ENCODE peak calls at places on chromosomes 7 and 10, in eight cellular contexts. One of them, this sample, is unnamed.

GRCh38 chr10:73950155-73950554 is 39.2 kb downstream of the PLAU start:
- DNase-seq in T-helper 1 cell: no peak
- DNase-seq in ACHN: no peak
- DNase-seq in mammary epithelial cell: no peak
- DNase-seq in brain microvascular endothelial cell: no peak
- DNase-seq in Panc1: no peak
- DNase-seq in activated naive CD4-positive, alpha-beta T cell: no peak
- DNase-seq in A549: no peak
- DNase-seq in this sample: no peak

GRCh38 chr7:155798673-155799439 is 13.4 kb downstream of the SHH start:
- DNase-seq in T-helper 1 cell: no peak
- DNase-seq in ACHN: no peak
- DNase-seq in mammary epithelial cell: no peak
- DNase-seq in brain microvascular endothelial cell: no peak
- DNase-seq in Panc1: no peak
- DNase-seq in activated naive CD4-positive, alpha-beta T cell: no peak
- DNase-seq in A549: no peak
- DNase-seq in this sample: no peak

GRCh38 chr7:29468196-29468595 is 95.4 kb upstream of the PRR15 start:
- DNase-seq in T-helper 1 cell: no peak
- DNase-seq in ACHN: no peak
- DNase-seq in mammary epithelial cell: no peak
- DNase-seq in brain microvascular endothelial cell: no peak
- DNase-seq in Panc1: no peak
- DNase-seq in activated naive CD4-positive, alpha-beta T cell: no peak
- DNase-seq in A549: no peak
- DNase-seq in this sample: no peak

GRCh38 chr7:43234968-43235367 is 122.5 kb downstream of the HECW1 start:
- DNase-seq in T-helper 1 cell: no peak
- DNase-seq in ACHN: no peak
- DNase-seq in mammary epithelial cell: peak
- DNase-seq in brain microvascular endothelial cell: no peak
- DNase-seq in Panc1: no peak
- DNase-seq in activated naive CD4-positive, alpha-beta T cell: no peak
- DNase-seq in A549: no peak
- DNase-seq in this sample: no peak

GRCh38 chr7:19097165-19097885 is 20.1 kb downstream of the TWIST1 start:
- DNase-seq in T-helper 1 cell: no peak
- DNase-seq in ACHN: no peak
- DNase-seq in mammary epithelial cell: no peak
- DNase-seq in brain microvascular endothelial cell: no peak
- DNase-seq in Panc1: no peak
- DNase-seq in activated naive CD4-positive, alpha-beta T cell: no peak
- DNase-seq in A549: no peak
- DNase-seq in this sample: no peak

GRCh38 chr10:110918633-110919348 is at the start of gene BBIP1:
- DNase-seq in T-helper 1 cell: peak
- DNase-seq in ACHN: peak
- DNase-seq in mammary epithelial cell: peak
- DNase-seq in brain microvascular endothelial cell: peak
- DNase-seq in Panc1: peak
- DNase-seq in activated naive CD4-positive, alpha-beta T cell: peak
- DNase-seq in A549: peak
- DNase-seq in this sample: peak

GRCh38 chr10:49598986-49599385 is 11.1 kb upstream of the SLC18A3 start:
- DNase-seq in T-helper 1 cell: no peak
- DNase-seq in ACHN: no peak
- DNase-seq in mammary epithelial cell: no peak
- DNase-seq in brain microvascular endothelial cell: peak
- DNase-seq in Panc1: no peak
- DNase-seq in activated naive CD4-positive, alpha-beta T cell: no peak
- DNase-seq in A549: no peak
- DNase-seq in this sample: no peak

GRCh38 chr10:78700413-78700812 is 368.4 kb upstream of the ZMIZ1 start:
- DNase-seq in T-helper 1 cell: no peak
- DNase-seq in ACHN: no peak
- DNase-seq in mammary epithelial cell: no peak
- DNase-seq in brain microvascular endothelial cell: no peak
- DNase-seq in Panc1: no peak
- DNase-seq in activated naive CD4-positive, alpha-beta T cell: no peak
- DNase-seq in A549: peak
- DNase-seq in this sample: peak

GRCh38 chr7:54964136-54964535 is 54.7 kb upstream of the EGFR start:
- DNase-seq in T-helper 1 cell: no peak
- DNase-seq in ACHN: no peak
- DNase-seq in mammary epithelial cell: peak
- DNase-seq in brain microvascular endothelial cell: no peak
- DNase-seq in Panc1: no peak
- DNase-seq in activated naive CD4-positive, alpha-beta T cell: no peak
- DNase-seq in A549: no peak
- DNase-seq in this sample: no peak

GRCh38 chr7:122764020-122764419 is 61.3 kb upstream of the RNF148 start:
- DNase-seq in T-helper 1 cell: no peak
- DNase-seq in ACHN: no peak
- DNase-seq in mammary epithelial cell: no peak
- DNase-seq in brain microvascular endothelial cell: peak
- DNase-seq in Panc1: no peak
- DNase-seq in activated naive CD4-positive, alpha-beta T cell: no peak
- DNase-seq in A549: no peak
- DNase-seq in this sample: peak

GRCh38 chr10:99540673-99541531 is 8.2 kb downstream of the NKX2-3 start:
- DNase-seq in T-helper 1 cell: no peak
- DNase-seq in ACHN: peak
- DNase-seq in mammary epithelial cell: peak
- DNase-seq in brain microvascular endothelial cell: no peak
- DNase-seq in Panc1: no peak
- DNase-seq in activated naive CD4-positive, alpha-beta T cell: no peak
- DNase-seq in A549: no peak
- DNase-seq in this sample: no peak

GRCh38 chr10:26939957-26940354 is 79.2 kb upstream of the ABI1 start:
- DNase-seq in T-helper 1 cell: no peak
- DNase-seq in ACHN: no peak
- DNase-seq in mammary epithelial cell: no peak
- DNase-seq in brain microvascular endothelial cell: no peak
- DNase-seq in Panc1: no peak
- DNase-seq in activated naive CD4-positive, alpha-beta T cell: no peak
- DNase-seq in A549: no peak
- DNase-seq in this sample: no peak

GRCh38 chr10:126935263-126935946 is 30.2 kb downstream of the DOCK1 start:
- DNase-seq in T-helper 1 cell: no peak
- DNase-seq in ACHN: no peak
- DNase-seq in mammary epithelial cell: peak
- DNase-seq in brain microvascular endothelial cell: peak
- DNase-seq in Panc1: no peak
- DNase-seq in activated naive CD4-positive, alpha-beta T cell: no peak
- DNase-seq in A549: no peak
- DNase-seq in this sample: peak

GRCh38 chr10:35552622-35553342 is 52.4 kb upstream of the GJD4 start:
- DNase-seq in T-helper 1 cell: no peak
- DNase-seq in ACHN: peak
- DNase-seq in mammary epithelial cell: peak
- DNase-seq in brain microvascular endothelial cell: no peak
- DNase-seq in Panc1: no peak
- DNase-seq in activated naive CD4-positive, alpha-beta T cell: no peak
- DNase-seq in A549: no peak
- DNase-seq in this sample: peak

GRCh38 chr7:81433196-81433595 is 336.7 kb downstream of the HGF start:
- DNase-seq in T-helper 1 cell: no peak
- DNase-seq in ACHN: no peak
- DNase-seq in mammary epithelial cell: no peak
- DNase-seq in brain microvascular endothelial cell: no peak
- DNase-seq in Panc1: no peak
- DNase-seq in activated naive CD4-positive, alpha-beta T cell: no peak
- DNase-seq in A549: no peak
- DNase-seq in this sample: no peak

GRCh38 chr7:43735403-43735801 is 6.1 kb upstream of the COA1 start:
- DNase-seq in T-helper 1 cell: no peak
- DNase-seq in ACHN: no peak
- DNase-seq in mammary epithelial cell: no peak
- DNase-seq in brain microvascular endothelial cell: no peak
- DNase-seq in Panc1: no peak
- DNase-seq in activated naive CD4-positive, alpha-beta T cell: no peak
- DNase-seq in A549: no peak
- DNase-seq in this sample: no peak

GRCh38 chr7:907158-907980 is 31.0 kb downstream of the GET4 start:
- DNase-seq in T-helper 1 cell: no peak
- DNase-seq in ACHN: no peak
- DNase-seq in mammary epithelial cell: no peak
- DNase-seq in brain microvascular endothelial cell: no peak
- DNase-seq in Panc1: no peak
- DNase-seq in activated naive CD4-positive, alpha-beta T cell: no peak
- DNase-seq in A549: peak
- DNase-seq in this sample: no peak

GRCh38 chr10:11295492-11295891 is 277.8 kb downstream of the CELF2 start:
- DNase-seq in T-helper 1 cell: no peak
- DNase-seq in ACHN: no peak
- DNase-seq in mammary epithelial cell: no peak
- DNase-seq in brain microvascular endothelial cell: no peak
- DNase-seq in Panc1: no peak
- DNase-seq in activated naive CD4-positive, alpha-beta T cell: no peak
- DNase-seq in A549: no peak
- DNase-seq in this sample: no peak

GRCh38 chr7:29342761-29343160 is 148.2 kb downstream of the CHN2 start:
- DNase-seq in T-helper 1 cell: no peak
- DNase-seq in ACHN: no peak
- DNase-seq in mammary epithelial cell: peak
- DNase-seq in brain microvascular endothelial cell: no peak
- DNase-seq in Panc1: no peak
- DNase-seq in activated naive CD4-positive, alpha-beta T cell: no peak
- DNase-seq in A549: no peak
- DNase-seq in this sample: no peak

GRCh38 chr7:101420436-101420835 is 57.8 kb downstream of the COL26A1 start:
- DNase-seq in T-helper 1 cell: no peak
- DNase-seq in ACHN: no peak
- DNase-seq in mammary epithelial cell: no peak
- DNase-seq in brain microvascular endothelial cell: no peak
- DNase-seq in Panc1: no peak
- DNase-seq in activated naive CD4-positive, alpha-beta T cell: no peak
- DNase-seq in A549: peak
- DNase-seq in this sample: no peak

GRCh38 chr7:105016083-105017075 is 2.4 kb downstream of the KMT2E start:
- DNase-seq in T-helper 1 cell: no peak
- DNase-seq in ACHN: peak
- DNase-seq in mammary epithelial cell: no peak
- DNase-seq in brain microvascular endothelial cell: no peak
- DNase-seq in Panc1: no peak
- DNase-seq in activated naive CD4-positive, alpha-beta T cell: no peak
- DNase-seq in A549: no peak
- DNase-seq in this sample: no peak

GRCh38 chr7:631291-631711 is 95.2 kb upstream of the DNAAF5 start:
- DNase-seq in T-helper 1 cell: no peak
- DNase-seq in ACHN: no peak
- DNase-seq in mammary epithelial cell: no peak
- DNase-seq in brain microvascular endothelial cell: no peak
- DNase-seq in Panc1: no peak
- DNase-seq in activated naive CD4-positive, alpha-beta T cell: no peak
- DNase-seq in A549: no peak
- DNase-seq in this sample: no peak

GRCh38 chr10:102067091-102067916 is 2.2 kb downstream of the HPS6 start:
- DNase-seq in T-helper 1 cell: no peak
- DNase-seq in ACHN: no peak
- DNase-seq in mammary epithelial cell: no peak
- DNase-seq in brain microvascular endothelial cell: no peak
- DNase-seq in Panc1: no peak
- DNase-seq in activated naive CD4-positive, alpha-beta T cell: no peak
- DNase-seq in A549: no peak
- DNase-seq in this sample: no peak

GRCh38 chr7:69067397-69067796 is 530.9 kb upstream of the AUTS2 start:
- DNase-seq in T-helper 1 cell: no peak
- DNase-seq in ACHN: peak
- DNase-seq in mammary epithelial cell: no peak
- DNase-seq in brain microvascular endothelial cell: no peak
- DNase-seq in Panc1: no peak
- DNase-seq in activated naive CD4-positive, alpha-beta T cell: no peak
- DNase-seq in A549: peak
- DNase-seq in this sample: no peak

GRCh38 chr10:58775960-58776574 is 263.4 kb downstream of the BICC1 start:
- DNase-seq in T-helper 1 cell: no peak
- DNase-seq in ACHN: peak
- DNase-seq in mammary epithelial cell: peak
- DNase-seq in brain microvascular endothelial cell: peak
- DNase-seq in Panc1: no peak
- DNase-seq in activated naive CD4-positive, alpha-beta T cell: no peak
- DNase-seq in A549: peak
- DNase-seq in this sample: no peak

GRCh38 chr10:19719320-19719719 is 96.9 kb upstream of the PLXDC2 start:
- DNase-seq in T-helper 1 cell: no peak
- DNase-seq in ACHN: no peak
- DNase-seq in mammary epithelial cell: no peak
- DNase-seq in brain microvascular endothelial cell: peak
- DNase-seq in Panc1: no peak
- DNase-seq in activated naive CD4-positive, alpha-beta T cell: no peak
- DNase-seq in A549: no peak
- DNase-seq in this sample: no peak

GRCh38 chr7:30898411-30898810 is 13.2 kb upstream of the AQP1 start:
- DNase-seq in T-helper 1 cell: no peak
- DNase-seq in ACHN: no peak
- DNase-seq in mammary epithelial cell: no peak
- DNase-seq in brain microvascular endothelial cell: no peak
- DNase-seq in Panc1: no peak
- DNase-seq in activated naive CD4-positive, alpha-beta T cell: no peak
- DNase-seq in A549: no peak
- DNase-seq in this sample: no peak

GRCh38 chr7:115047968-115048720 is 126.2 kb downstream of the MDFIC start:
- DNase-seq in T-helper 1 cell: no peak
- DNase-seq in ACHN: no peak
- DNase-seq in mammary epithelial cell: no peak
- DNase-seq in brain microvascular endothelial cell: peak
- DNase-seq in Panc1: no peak
- DNase-seq in activated naive CD4-positive, alpha-beta T cell: no peak
- DNase-seq in A549: peak
- DNase-seq in this sample: peak

GRCh38 chr10:55801262-55801661 is 559.8 kb downstream of the ZWINT start:
- DNase-seq in T-helper 1 cell: no peak
- DNase-seq in ACHN: no peak
- DNase-seq in mammary epithelial cell: no peak
- DNase-seq in brain microvascular endothelial cell: no peak
- DNase-seq in Panc1: no peak
- DNase-seq in activated naive CD4-positive, alpha-beta T cell: no peak
- DNase-seq in A549: no peak
- DNase-seq in this sample: no peak

GRCh38 chr10:70478191-70479160 is at the start of gene PALD1:
- DNase-seq in T-helper 1 cell: no peak
- DNase-seq in ACHN: peak
- DNase-seq in mammary epithelial cell: no peak
- DNase-seq in brain microvascular endothelial cell: no peak
- DNase-seq in Panc1: no peak
- DNase-seq in activated naive CD4-positive, alpha-beta T cell: no peak
- DNase-seq in A549: peak
- DNase-seq in this sample: peak

GRCh38 chr10:90845726-90846125 is 12.1 kb downstream of the HTR7 start:
- DNase-seq in T-helper 1 cell: no peak
- DNase-seq in ACHN: no peak
- DNase-seq in mammary epithelial cell: no peak
- DNase-seq in brain microvascular endothelial cell: no peak
- DNase-seq in Panc1: no peak
- DNase-seq in activated naive CD4-positive, alpha-beta T cell: no peak
- DNase-seq in A549: no peak
- DNase-seq in this sample: no peak

GRCh38 chr7:81715984-81716588 is 53.8 kb downstream of the HGF start:
- DNase-seq in T-helper 1 cell: no peak
- DNase-seq in ACHN: peak
- DNase-seq in mammary epithelial cell: peak
- DNase-seq in brain microvascular endothelial cell: peak
- DNase-seq in Panc1: peak
- DNase-seq in activated naive CD4-positive, alpha-beta T cell: no peak
- DNase-seq in A549: peak
- DNase-seq in this sample: no peak

GRCh38 chr10:10846476-10846875 is 171.2 kb upstream of the CELF2 start:
- DNase-seq in T-helper 1 cell: no peak
- DNase-seq in ACHN: no peak
- DNase-seq in mammary epithelial cell: no peak
- DNase-seq in brain microvascular endothelial cell: no peak
- DNase-seq in Panc1: no peak
- DNase-seq in activated naive CD4-positive, alpha-beta T cell: no peak
- DNase-seq in A549: no peak
- DNase-seq in this sample: no peak